ENCODE peak calls at places on chromosome 12, in ten cellular contexts. V is fibroblast of lung, B is cardiac muscle cell, O is GM12878, A is pancreas, R is endothelial cell of umbilical vein, W is right atrium auricular region, F is lower lobe of right lung, J is endodermal cell, H is heart right ventricle. P is an unnamed sample.

GRCh38 chr12:105766029-105766428 is 372.7 kb downstream of the NUAK1 start:
- DNase-seq in W (no peak), R (no peak), V (no peak), F (no peak), B (no peak), A (no peak), H (no peak), O (no peak), J (no peak), P (no peak)

GRCh38 chr12:104167519-104168458 is 29.8 kb upstream of the NFYB start:
- DNase-seq in V (no peak), H (no peak), O (no peak), W (no peak), R (no peak), B (no peak), F (no peak), A (no peak), J (no peak), P (no peak)

GRCh38 chr12:18723752-18724151 is 14.1 kb downstream of the PLCZ1 start:
- DNase-seq in R (no peak), F (no peak), H (no peak), V (peak; percentile 74), B (no peak), A (no peak), J (no peak), W (no peak), O (no peak), P (peak; percentile 98)

GRCh38 chr12:67415473-67415872 is 146.3 kb downstream of the CAND1 start:
- DNase-seq in J (peak; percentile 76), O (no peak), B (peak; percentile 65), V (peak; percentile 55), H (peak; percentile 33), W (no peak), R (no peak), A (no peak), F (no peak), P (no peak)

GRCh38 chr12:31225656-31226535 is 100.1 kb downstream of the SINHCAF start:
- DNase-seq in B (no peak), V (no peak), H (no peak), R (no peak), W (no peak), O (no peak), A (no peak), F (no peak), J (no peak), P (no peak)

GRCh38 chr12:95997276-95997675 is 1.1 kb upstream of the HAL start:
- DNase-seq in B (no peak), H (no peak), J (peak; percentile 33), V (no peak), O (no peak), A (no peak), F (no peak), W (no peak), R (no peak), P (peak; percentile 2)

GRCh38 chr12:103495783-103496456 is at the start of gene C12orf42:
- DNase-seq in B (peak; percentile 55), A (no peak), H (no peak), F (peak; percentile 43), V (peak; percentile 15), J (peak; percentile 89), W (no peak), R (peak; percentile 5), O (peak; percentile 63), P (peak; percentile 65)

GRCh38 chr12:24200013-24200412 is 250.5 kb upstream of the SOX5 start:
- DNase-seq in V (no peak), O (peak; percentile 40), A (no peak), W (no peak), B (no peak), R (peak; percentile 17), J (no peak), F (no peak), H (no peak), P (no peak)

GRCh38 chr12:114733919-114734318 is 49.9 kb upstream of the TBX3 start:
- DNase-seq in H (no peak), V (no peak), A (no peak), F (no peak), O (no peak), B (no peak), J (no peak), W (no peak), R (no peak), P (no peak)

GRCh38 chr12:55673638-55674037 is 34.1 kb downstream of the ITGA7 start:
- DNase-seq in V (no peak), A (no peak), R (no peak), W (no peak), H (no peak), O (peak; percentile 76), J (peak; percentile 18), B (no peak), F (no peak), P (no peak)

GRCh38 chr12:44053550-44054243 is 217.8 kb downstream of the TMEM117 start:
- DNase-seq in V (peak; percentile 44), J (no peak), O (no peak), R (peak; percentile 8), B (no peak), F (no peak), H (peak; percentile 23), W (no peak), A (no peak), P (no peak)

GRCh38 chr12:114194066-114194465 is 211.9 kb downstream of the TBX5 start:
- DNase-seq in V (no peak), F (no peak), J (peak; percentile 58), H (no peak), B (no peak), W (no peak), A (no peak), R (no peak), O (no peak), P (no peak)

GRCh38 chr12:68641138-68641537 is 30.4 kb downstream of the RAP1B start:
- DNase-seq in B (no peak), R (no peak), H (no peak), O (peak; percentile 72), A (no peak), F (no peak), W (no peak), J (no peak), V (no peak), P (no peak)

GRCh38 chr12:90301095-90301494 is 592.5 kb upstream of the ATP2B1 start:
- DNase-seq in H (no peak), A (no peak), O (no peak), V (no peak), J (no peak), W (no peak), F (no peak), B (no peak), R (no peak), P (no peak)

GRCh38 chr12:131980263-131980662 is 30.5 kb downstream of the EP400 start:
- DNase-seq in R (no peak), V (peak; percentile 26), B (no peak), W (no peak), A (no peak), H (no peak), J (no peak), O (no peak), F (no peak), P (no peak)

GRCh38 chr12:94267907-94268575 is 119.7 kb downstream of the PLXNC1 start:
- DNase-seq in W (no peak), F (no peak), J (peak; percentile 30), H (no peak), A (no peak), R (no peak), B (no peak), V (peak; percentile 15), O (no peak), P (no peak)

GRCh38 chr12:111881712-111882111 is 39.7 kb downstream of the MAPKAPK5 start:
- DNase-seq in J (no peak), A (no peak), R (no peak), B (no peak), F (no peak), V (no peak), W (no peak), O (no peak), H (no peak), P (no peak)

GRCh38 chr12:26461799-26462198 is 266.4 kb downstream of the SSPN start:
- DNase-seq in O (no peak), F (no peak), A (no peak), B (no peak), R (no peak), V (no peak), J (no peak), H (no peak), W (no peak), P (no peak)
- H3K4me1 ChIP-seq in O (peaks cover 5% of the 10 kb centered on the region), F (peaks cover 6% of the 10 kb centered on the region), A (no peaks in the 10 kb centered on the region), B (no peaks in the 10 kb centered on the region), R (no peaks in the 10 kb centered on the region), V (no peaks in the 10 kb centered on the region), J (no peaks in the 10 kb centered on the region), H (peaks cover 26% of the 10 kb centered on the region), W (no peaks in the 10 kb centered on the region), P (no peaks in the 10 kb centered on the region)

DNA sequence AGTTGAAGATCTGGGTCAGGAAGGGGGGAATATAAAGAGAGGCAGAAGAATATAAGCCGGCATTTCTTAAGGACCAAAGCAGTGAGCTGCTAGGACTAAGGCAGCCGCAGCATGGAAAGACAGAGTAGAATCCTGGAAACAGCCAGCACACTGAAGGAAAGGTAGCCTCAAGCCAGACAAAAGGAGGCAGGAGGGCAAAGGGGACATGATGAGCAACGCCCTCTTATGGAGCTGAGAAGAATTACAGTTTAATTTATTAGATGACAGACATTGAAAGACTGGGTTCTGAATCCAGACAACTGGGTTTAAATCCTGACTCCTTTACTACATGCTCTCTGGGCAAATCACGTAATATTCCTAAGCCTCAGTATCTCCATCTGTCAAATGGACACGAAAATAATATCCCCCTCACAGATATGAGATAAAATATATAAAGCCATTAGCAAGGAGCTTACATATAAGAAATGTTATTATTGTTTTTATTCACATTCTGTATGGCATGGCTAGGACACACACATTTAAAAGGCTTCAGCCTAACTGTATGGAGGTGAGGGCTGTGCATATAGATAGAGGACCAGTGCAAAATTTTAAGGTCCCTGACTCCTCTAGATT is 8.1 kb upstream of the PCED1B start:
- DNase-seq in W (no peak), H (no peak), A (no peak), V (no peak), R (no peak), F (no peak), B (peak; percentile 26), O (no peak), J (peak; percentile 81), P (no peak)
- TF ChIP-seq CTCF in W (no peak), H (peak; percentile 39), A (peak; percentile 21), V (peak; percentile 46), R (peak; percentile 26), F (peak; percentile 37), B (peak; percentile 52), O (peak; percentile 45), J (peak; percentile 81), P (peak; percentile 61)

GRCh38 chr12:69688496-69689427 is 10.3 kb downstream of the BEST3 start:
- DNase-seq in R (peak; percentile 96), V (peak; percentile 84), A (peak; percentile 18), W (peak; percentile 70), H (peak; percentile 57), B (peak; percentile 46), F (peak; percentile 45), O (no peak), J (peak; percentile 95), P (peak; percentile 74)
- H3K27ac ChIP-seq in R (peak overlapping the region; percentile 81), V (peak overlapping the region; percentile 53), A (no peak overlapping the region), W (no peak overlapping the region), H (peak overlapping the region; percentile 64), B (peak overlapping the region; percentile 39), F (no peak overlapping the region), O (no peak overlapping the region), J (peak overlapping the region; percentile 13), P (peak overlapping the region; percentile 41)

DNA sequence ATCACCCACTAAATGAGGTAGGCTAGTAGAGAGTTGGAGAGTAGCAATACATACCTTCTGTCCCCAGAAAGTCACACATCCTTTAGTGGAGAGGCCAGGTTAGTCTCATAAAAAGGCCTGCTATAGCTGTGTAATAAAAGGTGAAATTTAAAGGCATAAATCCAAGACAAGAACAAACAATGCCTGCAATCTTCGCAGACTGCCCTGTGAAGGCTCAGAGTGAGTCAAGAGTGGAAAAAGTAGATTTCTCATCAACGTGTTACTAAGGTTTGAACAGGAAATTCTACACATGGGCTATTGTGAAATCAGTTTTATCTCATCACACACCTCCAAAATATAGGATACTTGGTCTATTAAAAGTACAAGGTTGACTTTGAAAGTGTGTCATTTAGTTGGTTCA is at the start of gene KLRC1:
- DNase-seq in W (no peak), B (no peak), F (no peak), O (no peak), A (no peak), J (no peak), V (no peak), R (no peak), H (no peak), P (peak; percentile 74)
- H3K4me1 ChIP-seq in W (no peaks in the 10 kb centered on the region), B (no peaks in the 10 kb centered on the region), F (no peaks in the 10 kb centered on the region), O (no peaks in the 10 kb centered on the region), A (no peaks in the 10 kb centered on the region), J (no peaks in the 10 kb centered on the region), V (no peaks in the 10 kb centered on the region), R (no peaks in the 10 kb centered on the region), H (no peaks in the 10 kb centered on the region), P (no peaks in the 10 kb centered on the region)

P was measured in foreskin keratinocyte.